ENCODE peak calls at places on chromosomes 6 and 20, in six cellular contexts. O, T, I, F, E and H are unnamed samples.

GRCh38 chr6:157323924-157324276 is 581 bp upstream of the TMEM242 start:
- DNase-seq in O (peak), T (peak), I (peak), F (peak), E (peak), H (peak)

GRCh38 chr6:170068496-170068895 is 222.4 kb downstream of the DLL1 start:
- DNase-seq in O (no peak), T (no peak), I (no peak), F (no peak), E (no peak), H (no peak)

GRCh38 chr20:32635764-32636163 is 38.0 kb downstream of the C20orf203 start:
- DNase-seq in O (no peak), T (no peak), I (no peak), F (no peak), E (no peak), H (no peak)

GRCh38 chr6:5091210-5091609 is 6.1 kb downstream of the PPP1R3G start:
- DNase-seq in O (no peak), T (peak), I (no peak), F (no peak), E (no peak), H (no peak)

GRCh38 chr20:41058007-41058673 is 29.5 kb downstream of the TOP1 start:
- DNase-seq in O (no peak), T (no peak), I (no peak), F (no peak), E (no peak), H (no peak)

GRCh38 chr6:119119989-119120388 is 41.5 kb upstream of the FAM184A start:
- DNase-seq in O (peak), T (no peak), I (no peak), F (no peak), E (no peak), H (no peak)

GRCh38 chr20:41172296-41173140 is 35.2 kb downstream of the PLCG1 start:
- DNase-seq in O (no peak), T (no peak), I (no peak), F (no peak), E (no peak), H (no peak)

GRCh38 chr6:3228046-3228671 is 706 bp upstream of the TUBB2B start:
- DNase-seq in O (no peak), T (peak), I (no peak), F (peak), E (no peak), H (no peak)

GRCh38 chr6:25641940-25642666 is 9.9 kb upstream of the SCGN start:
- DNase-seq in O (no peak), T (no peak), I (no peak), F (no peak), E (no peak), H (no peak)

GRCh38 chr6:35154262-35154661 is 13.1 kb upstream of the TCP11 start:
- DNase-seq in O (no peak), T (no peak), I (no peak), F (no peak), E (no peak), H (no peak)

GRCh38 chr20:278181-278580 is 12.4 kb downstream of the C20orf96 start:
- DNase-seq in O (no peak), T (no peak), I (no peak), F (no peak), E (no peak), H (no peak)

GRCh38 chr20:35871311-35871771 is 83.0 kb downstream of the SCAND1 start:
- DNase-seq in O (no peak), T (no peak), I (no peak), F (no peak), E (no peak), H (no peak)

GRCh38 chr6:52526634-52527033 is 50.2 kb downstream of the TRAM2 start:
- DNase-seq in O (no peak), T (no peak), I (no peak), F (no peak), E (no peak), H (no peak)

GRCh38 chr6:46440133-46440532 is 51.1 kb downstream of the RCAN2 start:
- DNase-seq in O (no peak), T (no peak), I (no peak), F (no peak), E (no peak), H (no peak)

GRCh38 chr6:87944541-87944954 is 103.1 kb upstream of the SPACA1 start:
- DNase-seq in O (no peak), T (no peak), I (no peak), F (no peak), E (no peak), H (no peak)

GRCh38 chr6:148457843-148458159 is 115.2 kb downstream of the SASH1 start:
- DNase-seq in O (no peak), T (no peak), I (no peak), F (no peak), E (no peak), H (no peak)

GRCh38 chr6:108211676-108212075 is 45.9 kb downstream of the NR2E1 start:
- DNase-seq in O (no peak), T (no peak), I (no peak), F (no peak), E (no peak), H (no peak)

GRCh38 chr6:30615958-30616810 is 859 bp downstream of the PPP1R10 start:
- DNase-seq in O (no peak), T (no peak), I (no peak), F (no peak), E (no peak), H (no peak)

GRCh38 chr6:51559059-51559458 is 528.4 kb downstream of the PKHD1 start:
- DNase-seq in O (no peak), T (no peak), I (no peak), F (no peak), E (no peak), H (no peak)

GRCh38 chr6:168469198-168469943 is 28.4 kb downstream of the SMOC2 start:
- DNase-seq in O (no peak), T (no peak), I (no peak), F (no peak), E (no peak), H (no peak)

GRCh38 chr6:155195903-155196302 is 67.9 kb upstream of the CLDN20 start:
- DNase-seq in O (no peak), T (no peak), I (no peak), F (no peak), E (no peak), H (no peak)

GRCh38 chr6:98977606-98978292 is 30.0 kb upstream of the FBXL4 start:
- DNase-seq in O (no peak), T (no peak), I (no peak), F (no peak), E (no peak), H (no peak)

GRCh38 chr6:137729866-137730629 is 137.0 kb upstream of the TNFAIP3 start:
- DNase-seq in O (no peak), T (no peak), I (no peak), F (no peak), E (no peak), H (no peak)

GRCh38 chr20:3687655-3688054 is 5.8 kb upstream of the ADAM33 start:
- DNase-seq in O (peak), T (no peak), I (no peak), F (no peak), E (no peak), H (no peak)

GRCh38 chr6:84575264-84575663 is 189.1 kb downstream of the TBX18 start:
- DNase-seq in O (no peak), T (no peak), I (no peak), F (no peak), E (no peak), H (no peak)

GRCh38 chr20:42024653-42025052 is 406.5 kb upstream of the CHD6 start:
- DNase-seq in O (no peak), T (no peak), I (no peak), F (peak), E (peak), H (no peak)

GRCh38 chr20:35968930-35969329 is 540 bp downstream of the CNBD2 start:
- DNase-seq in O (no peak), T (no peak), I (no peak), F (no peak), E (no peak), H (no peak)

GRCh38 chr6:170207586-170207985 is 83.3 kb downstream of the DLL1 start:
- DNase-seq in O (no peak), T (no peak), I (no peak), F (no peak), E (no peak), H (no peak)

GRCh38 chr6:149414822-149415221 is 14.8 kb downstream of the SUMO4 start:
- DNase-seq in O (no peak), T (no peak), I (no peak), F (no peak), E (no peak), H (no peak)

GRCh38 chr6:113968472-113968871 is 2.5 kb downstream of the HDAC2 start:
- DNase-seq in O (no peak), T (no peak), I (no peak), F (no peak), E (no peak), H (no peak)

GRCh38 chr6:42520786-42521607 is 42.8 kb upstream of the UBR2 start:
- DNase-seq in O (no peak), T (no peak), I (no peak), F (no peak), E (no peak), H (no peak)

GRCh38 chr20:32418376-32418775 is 60.2 kb downstream of the ASXL1 start:
- DNase-seq in O (no peak), T (no peak), I (no peak), F (no peak), E (no peak), H (no peak)

GRCh38 chr6:125866433-125866832 is 75.7 kb downstream of the NCOA7 start:
- DNase-seq in O (no peak), T (no peak), I (no peak), F (no peak), E (no peak), H (no peak)

GRCh38 chr6:76465410-76465809 is 392.9 kb upstream of the IMPG1 start:
- DNase-seq in O (no peak), T (no peak), I (no peak), F (no peak), E (no peak), H (no peak)